ENCODE peak calls at places on chromosomes 6 and 20, in seven cellular contexts. F, J, B, M, I, W and L are unnamed samples.

GRCh38 chr6:111207141-111207858 is 120.0 kb downstream of the SLC16A10 start:
- DNase-seq in M (no peak), F (no peak), J (no peak), I (no peak), W (no peak), B (no peak), L (no peak)

GRCh38 chr6:169800116-169800667 is 48.8 kb downstream of the ERMARD start:
- DNase-seq in I (no peak), B (no peak), F (no peak), W (no peak), J (peak), M (peak), L (no peak)

GRCh38 chr6:1630771-1631217 is 21.1 kb downstream of the FOXC1 start:
- DNase-seq in B (no peak), J (no peak), I (peak), M (no peak), F (no peak), W (no peak), L (no peak)

GRCh38 chr6:81762132-81762531 is 9.7 kb upstream of the TENT5A start:
- DNase-seq in W (no peak), F (peak), J (no peak), M (no peak), I (no peak), B (no peak), L (no peak)

GRCh38 chr20:57386762-57387161 is 4.4 kb upstream of the RBM38 start:
- DNase-seq in B (no peak), J (no peak), I (no peak), M (no peak), F (no peak), W (no peak), L (no peak)

GRCh38 chr6:88378639-88379038 is 212.5 kb upstream of the CNR1 start:
- DNase-seq in J (no peak), B (no peak), F (no peak), M (no peak), I (no peak), W (no peak), L (no peak)

GRCh38 chr6:27472182-27472616 is 706 bp downstream of the ZNF184 start:
- DNase-seq in M (peak), W (peak), I (peak), F (peak), J (no peak), B (peak), L (peak)

GRCh38 chr6:52557389-52558265 is 19.2 kb downstream of the TRAM2 start:
- DNase-seq in J (peak), F (no peak), W (no peak), I (no peak), M (no peak), B (no peak), L (no peak)

GRCh38 chr6:156963712-156964700 is 186.8 kb downstream of the ARID1B start:
- DNase-seq in W (peak), I (no peak), J (no peak), B (no peak), F (no peak), M (peak), L (no peak)

GRCh38 chr6:85405175-85405852 is 44.6 kb upstream of the NT5E start:
- DNase-seq in I (no peak), M (peak), F (no peak), B (no peak), J (no peak), W (peak), L (no peak)

GRCh38 chr6:127518710-127519468 is at the start of gene MTCL3:
- DNase-seq in B (no peak), I (no peak), F (peak), W (no peak), J (peak), M (no peak), L (no peak)

GRCh38 chr6:101614774-101615173 is 221.3 kb downstream of the GRIK2 start:
- DNase-seq in W (no peak), J (no peak), I (no peak), B (no peak), F (no peak), M (no peak), L (no peak)

GRCh38 chr6:136465766-136466303 is 84.4 kb downstream of the MAP7 start:
- DNase-seq in I (no peak), M (no peak), F (no peak), J (no peak), B (no peak), W (no peak), L (no peak)

GRCh38 chr20:4384961-4385360 is 336.7 kb upstream of the PRND start:
- DNase-seq in F (no peak), M (no peak), W (no peak), B (no peak), J (no peak), I (no peak), L (no peak)

GRCh38 chr20:40309731-40310130 is 379.3 kb downstream of the MAFB start:
- DNase-seq in W (no peak), M (no peak), F (no peak), B (no peak), J (no peak), I (no peak), L (no peak)

GRCh38 chr6:56714982-56715456 is 72.3 kb upstream of the DST start:
- DNase-seq in W (no peak), B (no peak), I (no peak), M (peak), F (peak), J (no peak), L (no peak)
- TF ChIP-seq TAF1 in W (no peak), B (no peak), I (no peak), M (no peak), F (no peak), J (no peak), L (no peak)

DNA sequence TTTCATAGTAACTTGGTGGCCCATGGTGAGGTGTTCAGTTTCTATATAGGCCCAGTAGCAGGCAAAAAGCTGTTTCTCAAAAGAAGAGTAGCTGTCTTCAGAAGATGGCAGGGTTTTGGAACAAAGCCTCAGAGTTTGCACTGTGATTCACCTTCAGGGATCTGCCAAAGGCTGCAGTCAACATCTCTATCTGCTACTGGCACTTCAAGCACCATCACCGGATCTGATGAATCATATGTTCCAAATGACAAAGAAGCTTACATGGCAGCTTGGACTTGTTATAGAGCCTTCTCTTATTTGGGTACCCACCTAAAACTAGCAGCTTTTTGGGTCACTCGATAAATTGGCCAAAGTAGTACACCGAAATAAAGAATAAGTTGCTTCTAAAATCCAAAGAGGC is 39.5 kb downstream of the PKIB start:
- DNase-seq in M (peak), W (no peak), B (no peak), F (no peak), J (no peak), I (no peak), L (no peak)
- TF ChIP-seq TAF1 in M (no peak), W (no peak), B (no peak), F (no peak), J (no peak), I (no peak), L (no peak)

GRCh38 chr20:51800132-51800721 is 2.1 kb downstream of the SALL4 start:
- DNase-seq in F (peak), M (peak), B (peak), W (no peak), J (peak), I (peak), L (peak)

GRCh38 chr20:51799586-51799985 is 2.7 kb downstream of the SALL4 start:
- DNase-seq in F (no peak), I (no peak), M (no peak), J (no peak), B (no peak), W (no peak), L (no peak)

GRCh38 chr20:51801220-51801991 is 915 bp downstream of the SALL4 start:
- DNase-seq in B (no peak), J (peak), W (no peak), F (peak), M (no peak), I (no peak), L (no peak)

GRCh38 chr20:51802170-51802745 is at the start of gene SALL4:
- DNase-seq in F (peak), W (no peak), B (no peak), J (peak), M (no peak), I (no peak), L (no peak)

GRCh38 chr20:51800769-51801219 is 1.5 kb downstream of the SALL4 start:
- DNase-seq in B (no peak), F (peak), M (no peak), W (no peak), J (no peak), I (no peak), L (no peak)
- TF ChIP-seq TAF1 in B (no peak), F (no peak), M (no peak), W (no peak), J (no peak), I (no peak), L (no peak)

GRCh38 chr6:139515511-139515910 is 141.1 kb upstream of the CITED2 start:
- DNase-seq in J (no peak), I (no peak), M (peak), F (no peak), W (no peak), B (no peak), L (no peak)
- TF ChIP-seq TAF1 in J (no peak), I (no peak), M (no peak), F (no peak), W (no peak), B (no peak), L (no peak)

DNA sequence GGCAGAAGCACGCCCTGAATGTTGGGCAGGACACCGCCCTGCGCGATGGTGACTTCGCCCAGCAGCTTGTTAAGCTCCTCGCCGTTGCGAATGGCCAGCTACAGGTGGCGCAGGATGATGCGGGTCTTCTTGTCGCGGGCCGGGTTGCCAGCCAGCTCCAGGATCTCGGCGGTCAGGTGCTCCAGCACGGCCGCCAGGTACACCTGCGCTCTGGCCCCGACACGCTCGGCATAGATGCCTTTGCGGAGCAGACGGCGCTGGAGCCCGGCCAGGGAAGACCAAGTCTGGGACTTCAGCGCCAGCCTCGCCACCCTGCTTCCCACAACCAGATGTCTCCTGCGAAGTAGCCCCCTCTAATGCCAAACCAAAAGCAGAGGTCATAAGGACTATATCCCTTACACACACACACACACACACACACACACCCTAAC is 8.0 kb upstream of the SLC17A3 start:
- DNase-seq in B (no peak), I (no peak), W (no peak), F (no peak), J (peak), M (no peak), L (no peak)
- TF ChIP-seq TAF1 in B (no peak), I (no peak), W (no peak), F (no peak), J (no peak), M (no peak), L (no peak)

GRCh38 chr6:5261545-5262109 is 314 bp downstream of the FARS2 start:
- DNase-seq in I (no peak), F (no peak), M (no peak), W (no peak), J (no peak), B (no peak), L (no peak)
- TF ChIP-seq TAF1 in I (no peak), F (no peak), M (no peak), W (peak), J (peak), B (peak), L (peak)

DNA sequence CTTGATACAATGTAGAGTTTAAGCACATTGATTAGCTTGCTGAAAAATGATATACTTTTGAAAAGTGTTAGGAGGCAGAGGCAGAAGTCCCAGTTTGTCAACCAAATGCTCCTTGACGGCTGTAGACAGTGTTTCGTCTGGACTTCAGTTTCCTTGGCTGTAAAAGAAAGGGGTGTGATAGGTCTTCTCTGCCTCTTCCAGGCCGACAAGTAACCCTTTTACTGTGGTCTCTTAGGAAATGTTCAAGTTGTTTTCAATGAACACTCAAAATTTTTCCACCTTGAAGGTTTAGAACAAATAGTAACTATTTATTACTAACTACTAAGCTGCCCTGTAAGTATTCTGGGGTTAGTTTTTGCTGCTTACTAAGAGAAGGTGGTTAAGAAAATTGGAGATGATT is 122.4 kb downstream of the IRF4 start:
- DNase-seq in B (no peak), I (no peak), M (no peak), J (no peak), W (no peak), F (no peak), L (no peak)
- TF ChIP-seq TAF1 in B (no peak), I (no peak), M (no peak), J (no peak), W (no peak), F (no peak), L (no peak)